ENCODE peak calls at places on chromosomes 1 and 21, in four cellular contexts. G is IMR-90, R is MM.1S, D is endothelial cell of umbilical vein. L is an unnamed sample.

GRCh38 chr1:151774540-151774939 is 11.2 kb upstream of the MRPL9 start:
- DNase-seq in G (no peak), R (no peak), D (no peak), L (no peak)

GRCh38 chr1:109761227-109762038 is 2.3 kb downstream of the EPS8L3 start:
- DNase-seq in G (no peak), R (no peak), D (no peak), L (peak; percentile 17)

GRCh38 chr1:3533051-3534048 is 78.0 kb downstream of the MEGF6 start:
- DNase-seq in G (no peak), R (no peak), D (no peak), L (no peak)

GRCh38 chr1:174077755-174078490 is 55.8 kb upstream of the RC3H1 start:
- DNase-seq in G (no peak), R (no peak), D (no peak), L (no peak)

GRCh38 chr1:20410555-20410954 is 75.5 kb downstream of the CAMK2N1 start:
- DNase-seq in G (peak; percentile 35), R (no peak), D (no peak), L (no peak)

GRCh38 chr1:165598676-165599059 is 32.4 kb upstream of the MGST3 start:
- DNase-seq in G (no peak), R (no peak), D (no peak), L (no peak)

GRCh38 chr1:12087797-12088314 is 24.8 kb downstream of the TNFRSF8 start:
- DNase-seq in G (no peak), R (no peak), D (no peak), L (peak; percentile 26)

GRCh38 chr1:157948547-157949152 is 44.8 kb upstream of the KIRREL1 start:
- DNase-seq in G (peak; percentile 42), R (peak; percentile 74), D (no peak), L (peak; percentile 42)

GRCh38 chr21:16942703-16943102 is 570.1 kb upstream of the CXADR start:
- DNase-seq in G (peak; percentile 17), R (peak; percentile 43), D (peak; percentile 26), L (no peak)
- TF ChIP-seq CTCF in G (peak; percentile 35), R (peak; percentile 60), D (no peak), L (no peak)

DNA sequence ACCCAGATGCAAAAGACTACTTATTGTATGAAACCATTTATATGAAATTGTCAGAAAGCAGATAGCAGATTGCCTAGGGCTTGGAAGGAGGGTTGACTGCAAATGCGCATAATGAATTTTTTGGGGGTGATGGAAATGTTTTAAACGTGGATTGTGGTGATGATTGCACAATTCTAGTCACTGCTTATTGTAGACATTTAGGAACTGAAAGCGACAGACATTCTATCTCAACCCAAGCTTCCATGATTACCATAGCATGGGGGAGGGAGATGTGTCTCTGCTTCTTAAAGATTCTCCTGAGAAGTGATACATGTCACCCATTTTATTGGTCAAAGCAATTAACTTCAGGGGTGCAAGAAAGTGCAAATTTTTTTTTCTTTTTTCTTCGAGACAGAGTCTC is 2.8 kb upstream of the MTF2 start:
- DNase-seq in G (no peak), R (no peak), D (no peak), L (no peak)
- H3K4me3 ChIP-seq in G (no peak overlapping the region), R (no peak overlapping the region), D (no peak overlapping the region), L (no peak overlapping the region)

GRCh38 chr1:193408782-193409293 is 222.4 kb upstream of the B3GALT2 start:
- DNase-seq in G (peak; percentile 75), R (no peak), D (peak; percentile 83), L (peak; percentile 71)
- H3K9ac ChIP-seq in G (no peak overlapping the region), R (no peak overlapping the region), D (peak overlapping the region; percentile 13), L (no peak overlapping the region)

DNA sequence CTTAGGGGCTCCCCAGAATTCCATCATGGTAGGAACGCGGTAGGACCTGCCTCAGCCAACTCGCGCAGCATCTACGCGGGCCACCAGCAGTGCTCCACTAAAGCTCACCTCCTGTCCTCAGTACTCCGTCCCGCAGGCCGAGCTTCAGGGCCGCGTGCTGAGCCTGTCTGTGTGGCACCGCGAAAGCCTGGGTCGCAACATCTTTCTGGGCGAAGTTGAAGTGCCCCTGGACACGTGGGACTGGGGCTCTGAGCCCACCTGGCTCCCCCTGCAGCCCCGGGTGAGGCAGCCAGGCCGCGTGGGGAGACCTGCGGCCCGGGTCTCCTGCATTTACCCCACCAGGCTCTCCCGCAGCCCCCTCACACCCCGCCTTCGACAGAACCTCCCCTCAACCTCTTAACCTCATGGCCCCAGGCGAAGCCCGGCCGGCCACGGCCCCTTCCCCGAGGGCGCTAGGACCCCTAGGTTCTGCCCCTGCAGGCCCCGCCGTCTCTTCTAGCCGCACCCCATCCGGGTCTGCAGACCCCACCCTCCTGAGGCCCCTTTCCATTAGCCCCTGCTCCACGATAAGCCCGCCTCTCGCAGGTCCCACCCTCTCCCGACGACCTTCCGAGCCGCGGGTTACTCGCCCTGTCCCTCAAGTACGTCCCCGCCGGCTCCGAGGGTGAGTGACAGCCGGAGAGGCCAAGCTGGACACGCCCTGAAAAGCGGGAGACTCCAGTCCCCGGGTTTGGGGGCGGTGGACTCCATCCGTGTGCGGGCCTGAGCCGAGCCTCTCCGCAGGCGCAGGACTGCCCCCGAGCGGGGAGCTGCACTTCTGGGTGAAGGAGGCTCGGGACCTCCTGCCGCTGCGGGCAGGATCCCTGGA is 9.1 kb downstream of the SYTL1 start:
- DNase-seq in G (no peak), R (no peak), D (no peak), L (peak; percentile 60)
- TF ChIP-seq CTCF in G (no peak), R (no peak), D (no peak), L (no peak)

DNA sequence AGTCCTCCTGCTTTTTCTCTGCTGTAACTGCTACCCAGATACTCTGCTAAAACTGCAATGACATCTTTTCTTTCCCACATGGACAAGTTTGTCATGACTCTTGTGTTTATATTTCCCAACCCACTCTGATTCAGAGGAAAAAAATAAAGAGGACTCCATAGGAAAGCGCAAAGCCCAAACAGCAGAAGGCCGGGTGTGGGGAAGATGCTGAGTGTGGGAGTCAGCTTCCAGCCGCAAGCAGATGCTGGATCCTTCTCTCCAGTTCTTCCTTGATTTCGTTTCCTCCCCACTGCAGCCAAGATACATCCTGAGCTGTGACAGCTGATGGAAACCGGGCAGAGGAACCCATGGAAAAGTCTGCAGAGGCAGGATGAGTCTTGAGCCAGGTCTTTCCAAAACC is 498.2 kb downstream of the PLPP3 start:
- DNase-seq in G (peak; percentile 93), R (no peak), D (no peak), L (no peak)
- H3K4me3 ChIP-seq in G (no peak overlapping the region), R (no peak overlapping the region), D (no peak overlapping the region), L (no peak overlapping the region)

GRCh38 chr1:27006683-27007082 is 6.0 kb downstream of the TENT5B start:
- DNase-seq in G (no peak), R (no peak), D (no peak), L (no peak)
- H3K9ac ChIP-seq in G (no peak overlapping the region), R (no peak overlapping the region), D (no peak overlapping the region), L (no peak overlapping the region)

L was measured in colonic mucosa.